ENCODE peak calls at places on chromosomes 13 and 19, in four cellular contexts. S, C, Z and Q are unnamed samples.

GRCh38 chr19:2164020-2164988 is 571 bp downstream of the DOT1L start:
- DNase-seq in Z (no peak), C (peak; percentile 31), S (no peak), Q (no peak)

GRCh38 chr19:39937094-39937493 is 2.7 kb upstream of the FCGBP start:
- DNase-seq in C (peak; percentile 53), Z (peak; percentile 9), S (no peak), Q (no peak)

GRCh38 chr19:8323781-8324185 is 2.5 kb downstream of the RPS28 start:
- DNase-seq in Z (no peak), S (no peak), C (no peak), Q (no peak)

GRCh38 chr13:52459668-52460067 is 4.4 kb downstream of the CKAP2 start:
- DNase-seq in Z (no peak), C (no peak), S (no peak), Q (no peak)

GRCh38 chr13:82654851-82655517 is 1227.3 kb downstream of the SLITRK1 start:
- DNase-seq in S (no peak), Z (no peak), C (no peak), Q (no peak)

GRCh38 chr13:98141091-98141490 is 1.8 kb upstream of the FARP1 start:
- DNase-seq in C (no peak), Z (no peak), S (no peak), Q (no peak)

GRCh38 chr19:1249298-1249989 is 1.1 kb downstream of the MIDN start:
- DNase-seq in Z (peak; percentile 87), S (peak; percentile 86), C (peak; percentile 92), Q (peak; percentile 94)

GRCh38 chr13:41568990-41569387 is 111.6 kb downstream of the RGCC start:
- DNase-seq in S (no peak), C (no peak), Z (no peak), Q (no peak)

GRCh38 chr13:29801102-29801501 is 49.3 kb downstream of the UBL3 start:
- DNase-seq in C (no peak), S (no peak), Z (no peak), Q (no peak)